ENCODE peak calls at places on chromosomes 1 and 21, in six cellular contexts. One of them, this sample, is unnamed.

GRCh38 chr1:226863446-226863845 is 7.0 kb upstream of the PSEN2 start:
- DNase-seq in left ventricle myocardium inferior: no peak
- DNase-seq in substantia nigra: no peak
- DNase-seq in pancreas: no peak
- DNase-seq in IMR-90: peak
- DNase-seq in H9: peak
- DNase-seq in this sample: no peak

GRCh38 chr1:198531891-198532290 is 8.6 kb downstream of the ATP6V1G3 start:
- DNase-seq in left ventricle myocardium inferior: no peak
- DNase-seq in substantia nigra: no peak
- DNase-seq in pancreas: no peak
- DNase-seq in IMR-90: no peak
- DNase-seq in H9: no peak
- DNase-seq in this sample: no peak

GRCh38 chr1:94322696-94323095 is 85.3 kb upstream of the ARHGAP29 start:
- DNase-seq in left ventricle myocardium inferior: no peak
- DNase-seq in substantia nigra: no peak
- DNase-seq in pancreas: no peak
- DNase-seq in IMR-90: no peak
- DNase-seq in H9: no peak
- DNase-seq in this sample: no peak

GRCh38 chr1:27994060-27994459 is 34.3 kb downstream of the XKR8 start:
- DNase-seq in left ventricle myocardium inferior: no peak
- DNase-seq in substantia nigra: no peak
- DNase-seq in pancreas: no peak
- DNase-seq in IMR-90: no peak
- DNase-seq in H9: no peak
- DNase-seq in this sample: no peak

GRCh38 chr1:2108213-2108876 is 58.1 kb downstream of the PRKCZ start:
- DNase-seq in left ventricle myocardium inferior: no peak
- DNase-seq in substantia nigra: no peak
- DNase-seq in pancreas: no peak
- DNase-seq in IMR-90: peak
- DNase-seq in H9: peak
- DNase-seq in this sample: no peak

GRCh38 chr1:117368116-117369108 is 1.2 kb downstream of the MAN1A2 start:
- DNase-seq in left ventricle myocardium inferior: no peak
- DNase-seq in substantia nigra: no peak
- DNase-seq in pancreas: no peak
- DNase-seq in IMR-90: peak
- DNase-seq in H9: no peak
- DNase-seq in this sample: no peak

GRCh38 chr1:175376194-175376593 is 183.6 kb upstream of the KIAA0040 start:
- DNase-seq in left ventricle myocardium inferior: no peak
- DNase-seq in substantia nigra: no peak
- DNase-seq in pancreas: no peak
- DNase-seq in IMR-90: no peak
- DNase-seq in H9: peak
- DNase-seq in this sample: no peak

GRCh38 chr1:65432918-65433317 is 12.4 kb downstream of the LEPR start:
- DNase-seq in left ventricle myocardium inferior: no peak
- DNase-seq in substantia nigra: no peak
- DNase-seq in pancreas: no peak
- DNase-seq in IMR-90: no peak
- DNase-seq in H9: peak
- DNase-seq in this sample: no peak

GRCh38 chr21:18620421-18620820 is 216.8 kb upstream of the TMPRSS15 start:
- DNase-seq in left ventricle myocardium inferior: no peak
- DNase-seq in substantia nigra: no peak
- DNase-seq in pancreas: no peak
- DNase-seq in IMR-90: no peak
- DNase-seq in H9: no peak
- DNase-seq in this sample: no peak

GRCh38 chr21:35010450-35010849 is 38.7 kb downstream of the RUNX1 start:
- DNase-seq in left ventricle myocardium inferior: no peak
- DNase-seq in substantia nigra: no peak
- DNase-seq in pancreas: no peak
- DNase-seq in IMR-90: no peak
- DNase-seq in H9: no peak
- DNase-seq in this sample: no peak

GRCh38 chr1:173473599-173474011 is 3.5 kb upstream of the PRDX6 start:
- DNase-seq in left ventricle myocardium inferior: no peak
- DNase-seq in substantia nigra: no peak
- DNase-seq in pancreas: no peak
- DNase-seq in IMR-90: peak
- DNase-seq in H9: no peak
- DNase-seq in this sample: no peak

GRCh38 chr1:14804626-14805025 is 206.1 kb downstream of the KAZN start:
- DNase-seq in left ventricle myocardium inferior: no peak
- DNase-seq in substantia nigra: no peak
- DNase-seq in pancreas: no peak
- DNase-seq in IMR-90: no peak
- DNase-seq in H9: peak
- DNase-seq in this sample: no peak

GRCh38 chr1:235011599-235012435 is 116.8 kb downstream of the TOMM20 start:
- DNase-seq in left ventricle myocardium inferior: peak
- DNase-seq in substantia nigra: no peak
- DNase-seq in pancreas: no peak
- DNase-seq in IMR-90: peak
- DNase-seq in H9: no peak
- DNase-seq in this sample: peak

GRCh38 chr1:155893389-155894142 is 17.6 kb downstream of the RIT1 start:
- DNase-seq in left ventricle myocardium inferior: no peak
- DNase-seq in substantia nigra: no peak
- DNase-seq in pancreas: no peak
- DNase-seq in IMR-90: peak
- DNase-seq in H9: no peak
- DNase-seq in this sample: no peak

GRCh38 chr1:51927029-51927428 is 48.5 kb upstream of the NRDC start:
- DNase-seq in left ventricle myocardium inferior: no peak
- DNase-seq in substantia nigra: no peak
- DNase-seq in pancreas: no peak
- DNase-seq in IMR-90: peak
- DNase-seq in H9: no peak
- DNase-seq in this sample: no peak

GRCh38 chr21:46161180-46161799 is 5.9 kb upstream of the FTCD start:
- DNase-seq in left ventricle myocardium inferior: no peak
- DNase-seq in substantia nigra: no peak
- DNase-seq in pancreas: peak
- DNase-seq in IMR-90: no peak
- DNase-seq in H9: peak
- DNase-seq in this sample: peak

GRCh38 chr1:24567792-24568388 is 12.0 kb downstream of the NCMAP start:
- DNase-seq in left ventricle myocardium inferior: no peak
- DNase-seq in substantia nigra: no peak
- DNase-seq in pancreas: peak
- DNase-seq in IMR-90: no peak
- DNase-seq in H9: no peak
- DNase-seq in this sample: no peak

GRCh38 chr21:15065381-15066230 is 806 bp upstream of the NRIP1 start:
- DNase-seq in left ventricle myocardium inferior: peak
- DNase-seq in substantia nigra: peak
- DNase-seq in pancreas: peak
- DNase-seq in IMR-90: peak
- DNase-seq in H9: peak
- DNase-seq in this sample: peak

GRCh38 chr1:67201891-67202290 is 35.6 kb downstream of the IL23R start:
- DNase-seq in left ventricle myocardium inferior: no peak
- DNase-seq in substantia nigra: no peak
- DNase-seq in pancreas: no peak
- DNase-seq in IMR-90: no peak
- DNase-seq in H9: no peak
- DNase-seq in this sample: no peak

GRCh38 chr1:115062542-115063004 is 26.7 kb downstream of the TSPAN2 start:
- DNase-seq in left ventricle myocardium inferior: peak
- DNase-seq in substantia nigra: no peak
- DNase-seq in pancreas: no peak
- DNase-seq in IMR-90: no peak
- DNase-seq in H9: no peak
- DNase-seq in this sample: no peak

GRCh38 chr1:9728451-9729295 is 77.1 kb downstream of the PIK3CD start:
- DNase-seq in left ventricle myocardium inferior: no peak
- DNase-seq in substantia nigra: no peak
- DNase-seq in pancreas: no peak
- DNase-seq in IMR-90: no peak
- DNase-seq in H9: no peak
- DNase-seq in this sample: peak

GRCh38 chr21:36297938-36298572 is 21.9 kb upstream of the MORC3 start:
- DNase-seq in left ventricle myocardium inferior: no peak
- DNase-seq in substantia nigra: no peak
- DNase-seq in pancreas: no peak
- DNase-seq in IMR-90: peak
- DNase-seq in H9: no peak
- DNase-seq in this sample: peak

GRCh38 chr1:236142358-236143103 is at the start of gene GPR137B:
- DNase-seq in left ventricle myocardium inferior: peak
- DNase-seq in substantia nigra: peak
- DNase-seq in pancreas: peak
- DNase-seq in IMR-90: peak
- DNase-seq in H9: peak
- DNase-seq in this sample: peak

GRCh38 chr21:46079357-46080170 is 18.3 kb upstream of the COL6A2 start:
- DNase-seq in left ventricle myocardium inferior: no peak
- DNase-seq in substantia nigra: no peak
- DNase-seq in pancreas: peak
- DNase-seq in IMR-90: peak
- DNase-seq in H9: peak
- DNase-seq in this sample: no peak

GRCh38 chr1:53350853-53351767 is 23.2 kb upstream of the LRP8 start:
- DNase-seq in left ventricle myocardium inferior: no peak
- DNase-seq in substantia nigra: no peak
- DNase-seq in pancreas: peak
- DNase-seq in IMR-90: no peak
- DNase-seq in H9: peak
- DNase-seq in this sample: no peak

GRCh38 chr1:41475346-41475745 is 9.1 kb downstream of the EDN2 start:
- DNase-seq in left ventricle myocardium inferior: no peak
- DNase-seq in substantia nigra: no peak
- DNase-seq in pancreas: no peak
- DNase-seq in IMR-90: no peak
- DNase-seq in H9: no peak
- DNase-seq in this sample: no peak
- H3K27ac ChIP-seq in left ventricle myocardium inferior: peak
- H3K27ac ChIP-seq in substantia nigra: no peak
- H3K27ac ChIP-seq in pancreas: peak
- H3K27ac ChIP-seq in IMR-90: no peak
- H3K27ac ChIP-seq in H9: no peak
- H3K27ac ChIP-seq in this sample: no peak

GRCh38 chr1:84412316-84412942 is 14.1 kb downstream of the DNASE2B start:
- DNase-seq in left ventricle myocardium inferior: no peak
- DNase-seq in substantia nigra: no peak
- DNase-seq in pancreas: no peak
- DNase-seq in IMR-90: peak
- DNase-seq in H9: no peak
- DNase-seq in this sample: no peak
- H3K27ac ChIP-seq in left ventricle myocardium inferior: no peak
- H3K27ac ChIP-seq in substantia nigra: no peak
- H3K27ac ChIP-seq in pancreas: no peak
- H3K27ac ChIP-seq in IMR-90: peak
- H3K27ac ChIP-seq in H9: no peak
- H3K27ac ChIP-seq in this sample: no peak

DNA sequence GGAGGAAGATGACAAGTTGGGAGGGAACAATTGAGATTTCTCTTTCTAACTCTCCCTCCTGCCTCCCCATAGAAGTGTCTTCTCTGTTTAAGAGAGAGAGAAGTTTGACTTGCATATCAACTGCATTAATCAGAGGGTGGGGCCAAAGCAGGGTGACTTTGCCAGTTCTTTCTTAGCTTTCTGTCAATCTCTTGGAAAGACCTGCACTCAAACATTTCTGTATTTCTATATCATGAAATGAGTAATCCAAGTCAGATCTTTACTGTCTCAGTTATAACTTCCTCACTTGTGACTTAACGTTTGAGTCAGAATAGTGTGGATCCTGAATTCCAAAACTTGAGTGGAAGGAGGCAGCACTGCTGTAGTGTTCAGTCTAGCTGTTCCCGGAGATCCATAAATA is 180.8 kb upstream of the KCNK2 start:
- DNase-seq in left ventricle myocardium inferior: no peak
- DNase-seq in substantia nigra: no peak
- DNase-seq in pancreas: no peak
- DNase-seq in IMR-90: peak
- DNase-seq in H9: no peak
- DNase-seq in this sample: no peak
- H3K27ac ChIP-seq in left ventricle myocardium inferior: no peak
- H3K27ac ChIP-seq in substantia nigra: no peak
- H3K27ac ChIP-seq in pancreas: no peak
- H3K27ac ChIP-seq in IMR-90: no peak
- H3K27ac ChIP-seq in H9: no peak
- H3K27ac ChIP-seq in this sample: no peak

DNA sequence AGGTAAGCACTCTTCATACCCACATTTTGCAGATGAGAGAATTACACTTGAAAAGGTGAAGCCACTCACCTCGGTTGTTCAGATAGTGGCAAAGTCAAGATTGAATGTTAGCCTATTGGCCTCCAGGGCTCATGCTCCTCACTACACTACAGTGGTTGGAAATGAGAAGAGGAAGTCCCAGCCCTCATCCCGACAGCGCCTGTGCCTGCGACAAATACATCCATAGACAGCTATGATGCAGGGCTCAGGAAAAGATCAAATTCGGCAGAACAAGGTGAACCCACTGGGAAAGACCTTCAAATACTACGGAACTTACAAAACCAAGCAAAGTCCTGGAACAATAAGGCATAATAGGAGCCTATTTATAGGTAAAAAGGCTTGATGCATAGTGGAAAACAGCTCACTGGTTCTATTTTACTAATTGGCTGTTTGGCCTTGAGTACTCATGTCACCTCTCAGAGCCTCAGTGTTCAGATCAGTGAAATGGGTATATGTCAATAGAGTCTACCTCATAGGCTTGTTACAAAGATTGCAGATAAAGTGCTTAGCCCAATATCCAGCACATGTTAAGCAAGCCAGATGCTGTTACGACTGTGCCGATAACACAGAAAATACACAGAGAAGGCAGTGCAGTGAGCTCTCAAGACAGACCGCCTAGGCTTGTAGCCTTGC is 3.5 kb downstream of the SPOCD1 start:
- DNase-seq in left ventricle myocardium inferior: no peak
- DNase-seq in substantia nigra: no peak
- DNase-seq in pancreas: no peak
- DNase-seq in IMR-90: no peak
- DNase-seq in H9: no peak
- DNase-seq in this sample: no peak
- H3K27ac ChIP-seq in left ventricle myocardium inferior: no peak
- H3K27ac ChIP-seq in substantia nigra: peak
- H3K27ac ChIP-seq in pancreas: no peak
- H3K27ac ChIP-seq in IMR-90: no peak
- H3K27ac ChIP-seq in H9: no peak
- H3K27ac ChIP-seq in this sample: peak

GRCh38 chr1:70819785-70820184 is 227.8 kb downstream of the PTGER3 start:
- DNase-seq in left ventricle myocardium inferior: no peak
- DNase-seq in substantia nigra: no peak
- DNase-seq in pancreas: no peak
- DNase-seq in IMR-90: no peak
- DNase-seq in H9: no peak
- DNase-seq in this sample: no peak
- H3K27ac ChIP-seq in left ventricle myocardium inferior: peak
- H3K27ac ChIP-seq in substantia nigra: no peak
- H3K27ac ChIP-seq in pancreas: no peak
- H3K27ac ChIP-seq in IMR-90: no peak
- H3K27ac ChIP-seq in H9: no peak
- H3K27ac ChIP-seq in this sample: no peak

GRCh38 chr1:154423988-154424326 is 18.8 kb downstream of the IL6R start:
- DNase-seq in left ventricle myocardium inferior: no peak
- DNase-seq in substantia nigra: no peak
- DNase-seq in pancreas: no peak
- DNase-seq in IMR-90: no peak
- DNase-seq in H9: no peak
- DNase-seq in this sample: no peak
- H3K27ac ChIP-seq in left ventricle myocardium inferior: peak
- H3K27ac ChIP-seq in substantia nigra: peak
- H3K27ac ChIP-seq in pancreas: no peak
- H3K27ac ChIP-seq in IMR-90: peak
- H3K27ac ChIP-seq in H9: no peak
- H3K27ac ChIP-seq in this sample: peak